ENCODE peak calls at places on chromosome 4, in five cellular contexts. N is immature natural killer cell, P is endothelial cell, A is HEK293T, S is RPMI8226. W is an unnamed sample.

GRCh38 chr4:124191329-124191728 is 521.2 kb downstream of the ANKRD50 start:
- DNase-seq in P (no peak), S (no peak), A (no peak), N (no peak), W (no peak)

GRCh38 chr4:106186201-106186600 is 129.8 kb downstream of the TBCK start:
- DNase-seq in P (no peak), A (no peak), N (no peak), S (no peak), W (peak; percentile 63)

GRCh38 chr4:150723727-150724411 is 141.9 kb downstream of the MAB21L2 start:
- DNase-seq in S (no peak), P (no peak), N (no peak), A (no peak), W (no peak)

GRCh38 chr4:6183740-6184139 is 16.6 kb downstream of the JAKMIP1 start:
- DNase-seq in P (no peak), A (no peak), S (no peak), N (no peak), W (no peak)

GRCh38 chr4:159227984-159228383 is 125.1 kb downstream of the RAPGEF2 start:
- DNase-seq in N (no peak), A (no peak), S (no peak), P (peak; percentile 22), W (peak; percentile 89)

GRCh38 chr4:84582302-84582987 is 482 bp upstream of the CDS1 start:
- DNase-seq in S (peak; percentile 82), P (peak; percentile 88), A (peak; percentile 94), N (peak; percentile 55), W (peak; percentile 59)

GRCh38 chr4:56674984-56675383 is 6.1 kb downstream of the HOPX start:
- DNase-seq in N (no peak), A (no peak), S (no peak), P (no peak), W (peak; percentile 49)

GRCh38 chr4:105996845-105997244 is 101.6 kb downstream of the NPNT start:
- DNase-seq in P (no peak), N (no peak), A (no peak), S (no peak), W (no peak)

GRCh38 chr4:186719925-186720694 is 3.5 kb downstream of the FAT1 start:
- DNase-seq in S (peak; percentile 22), A (no peak), N (no peak), P (peak; percentile 48), W (peak; percentile 82)

GRCh38 chr4:122309988-122310626 is 68.7 kb upstream of the ADAD1 start:
- DNase-seq in S (no peak), A (no peak), P (no peak), N (no peak), W (peak; percentile 24)

GRCh38 chr4:71554025-71554424 is 215.2 kb downstream of the SLC4A4 start:
- DNase-seq in N (no peak), A (no peak), P (no peak), S (no peak), W (no peak)

GRCh38 chr4:168618577-168619265 is 121.9 kb downstream of the PALLD start:
- DNase-seq in N (no peak), A (no peak), P (no peak), S (no peak), W (no peak)

GRCh38 chr4:156594619-156595018 is 377.0 kb downstream of the PDGFC start:
- DNase-seq in P (no peak), N (no peak), A (peak; percentile 10), S (peak; percentile 4), W (peak; percentile 37)

GRCh38 chr4:104015680-104016079 is 295.9 kb upstream of the TACR3 start:
- DNase-seq in S (no peak), P (no peak), N (no peak), A (peak; percentile 9), W (no peak)

GRCh38 chr4:156188596-156188995 is 234.9 kb upstream of the CTSO start:
- DNase-seq in N (no peak), S (no peak), A (no peak), P (no peak), W (peak; percentile 33)

GRCh38 chr4:65083076-65083475 is 587.2 kb downstream of the EPHA5 start:
- DNase-seq in S (no peak), P (no peak), A (no peak), N (no peak), W (peak; percentile 79)

GRCh38 chr4:64882311-64883086 is 473.2 kb upstream of the TECRL start:
- DNase-seq in S (no peak), N (no peak), P (no peak), A (no peak), W (no peak)

GRCh38 chr4:48173055-48173991 is 39.3 kb upstream of the TXK start:
- DNase-seq in N (no peak), S (no peak), P (no peak), A (no peak), W (peak; percentile 86)

GRCh38 chr4:185134176-185134869 is 8.7 kb upstream of the SLC25A4 start:
- DNase-seq in S (peak; percentile 53), N (peak; percentile 28), A (peak; percentile 21), P (no peak), W (peak; percentile 47)

GRCh38 chr4:56863441-56864129 is 42.1 kb upstream of the SPINK2 start:
- DNase-seq in A (no peak), S (no peak), N (no peak), P (no peak), W (peak; percentile 19)

GRCh38 chr4:184028571-184028996 is 123.5 kb downstream of the STOX2 start:
- DNase-seq in N (peak; percentile 0), A (no peak), S (peak; percentile 8), P (no peak), W (no peak)

W was measured in amniotic epithelial cell.